ENCODE peak calls at places on chromosomes 16 and 17, in four cellular contexts. One of them, this sample, is unnamed.

GRCh38 chr17:73474370-73474988 is 162.7 kb upstream of the CDC42EP4 start:
- DNase-seq in stomach: peak; percentile 79
- DNase-seq in esophagus muscularis mucosa: no peak
- DNase-seq in testis: peak; percentile 92
- DNase-seq in this sample: peak; percentile 9

GRCh38 chr16:56344518-56345405 is 80.6 kb downstream of the AMFR start:
- DNase-seq in stomach: no peak
- DNase-seq in esophagus muscularis mucosa: no peak
- DNase-seq in testis: no peak
- DNase-seq in this sample: no peak

GRCh38 chr16:72172105-72173034 is at the start of gene PMFBP1:
- DNase-seq in stomach: no peak
- DNase-seq in esophagus muscularis mucosa: no peak
- DNase-seq in testis: peak; percentile 35
- DNase-seq in this sample: no peak

GRCh38 chr16:88926374-88926990 is 50.5 kb downstream of the CBFA2T3 start:
- DNase-seq in stomach: no peak
- DNase-seq in esophagus muscularis mucosa: no peak
- DNase-seq in testis: no peak
- DNase-seq in this sample: no peak

GRCh38 chr17:30379303-30380105 is 777 bp downstream of the CPD start:
- DNase-seq in stomach: peak; percentile 34
- DNase-seq in esophagus muscularis mucosa: no peak
- DNase-seq in testis: no peak
- DNase-seq in this sample: peak; percentile 20

GRCh38 chr16:68915561-68915960 is 72.2 kb downstream of the TANGO6 start:
- DNase-seq in stomach: no peak
- DNase-seq in esophagus muscularis mucosa: no peak
- DNase-seq in testis: no peak
- DNase-seq in this sample: no peak

GRCh38 chr17:61487161-61487654 is 35.0 kb downstream of the TBX4 start:
- DNase-seq in stomach: peak; percentile 20
- DNase-seq in esophagus muscularis mucosa: no peak
- DNase-seq in testis: no peak
- DNase-seq in this sample: no peak

GRCh38 chr17:21113106-21113690 is 13.6 kb upstream of the DHRS7B start:
- DNase-seq in stomach: no peak
- DNase-seq in esophagus muscularis mucosa: no peak
- DNase-seq in testis: no peak
- DNase-seq in this sample: no peak

GRCh38 chr16:88783391-88784073 is 1.5 kb downstream of the PIEZO1 start:
- DNase-seq in stomach: peak; percentile 54
- DNase-seq in esophagus muscularis mucosa: no peak
- DNase-seq in testis: no peak
- DNase-seq in this sample: peak; percentile 65

GRCh38 chr16:76371441-76371840 is 94.2 kb downstream of the CNTNAP4 start:
- DNase-seq in stomach: no peak
- DNase-seq in esophagus muscularis mucosa: no peak
- DNase-seq in testis: no peak
- DNase-seq in this sample: no peak

GRCh38 chr17:14545156-14545906 is 244.4 kb downstream of the HS3ST3B1 start:
- DNase-seq in stomach: no peak
- DNase-seq in esophagus muscularis mucosa: no peak
- DNase-seq in testis: no peak
- DNase-seq in this sample: no peak

GRCh38 chr16:878071-878784 is 77.7 kb upstream of the GNG13 start:
- DNase-seq in stomach: no peak
- DNase-seq in esophagus muscularis mucosa: no peak
- DNase-seq in testis: no peak
- DNase-seq in this sample: no peak
- H3K27ac ChIP-seq in stomach: no peak overlapping the region
- H3K27ac ChIP-seq in esophagus muscularis mucosa: no peak overlapping the region
- H3K27ac ChIP-seq in testis: no peak overlapping the region
- H3K27ac ChIP-seq in this sample: no peak overlapping the region

DNA sequence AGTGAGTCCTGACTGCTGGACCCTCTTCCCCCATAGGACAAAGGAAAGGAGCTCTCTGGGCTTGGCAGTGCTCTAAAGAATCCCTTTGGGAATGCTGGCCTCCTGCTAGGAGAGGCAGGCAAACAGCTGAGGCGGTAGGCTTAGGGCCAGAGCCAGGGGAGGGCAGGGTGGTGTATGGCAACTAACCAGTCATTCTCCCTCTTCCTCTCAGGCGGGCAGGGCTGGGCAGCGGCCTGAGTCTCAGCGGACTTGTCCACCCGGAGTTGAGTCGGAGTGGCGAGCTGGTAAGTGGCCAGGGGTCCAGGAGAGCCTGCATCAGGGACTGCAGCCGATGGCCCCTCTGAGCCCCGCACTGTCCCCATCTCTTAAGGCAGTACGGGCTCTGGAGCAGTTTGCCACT is 4.4 kb downstream of the ACADVL start:
- DNase-seq in stomach: no peak
- DNase-seq in esophagus muscularis mucosa: no peak
- DNase-seq in testis: no peak
- DNase-seq in this sample: no peak
- TF ChIP-seq POLR2A in stomach: no peak
- TF ChIP-seq POLR2A in esophagus muscularis mucosa: no peak
- TF ChIP-seq POLR2A in testis: no peak
- TF ChIP-seq POLR2A in this sample: no peak

DNA sequence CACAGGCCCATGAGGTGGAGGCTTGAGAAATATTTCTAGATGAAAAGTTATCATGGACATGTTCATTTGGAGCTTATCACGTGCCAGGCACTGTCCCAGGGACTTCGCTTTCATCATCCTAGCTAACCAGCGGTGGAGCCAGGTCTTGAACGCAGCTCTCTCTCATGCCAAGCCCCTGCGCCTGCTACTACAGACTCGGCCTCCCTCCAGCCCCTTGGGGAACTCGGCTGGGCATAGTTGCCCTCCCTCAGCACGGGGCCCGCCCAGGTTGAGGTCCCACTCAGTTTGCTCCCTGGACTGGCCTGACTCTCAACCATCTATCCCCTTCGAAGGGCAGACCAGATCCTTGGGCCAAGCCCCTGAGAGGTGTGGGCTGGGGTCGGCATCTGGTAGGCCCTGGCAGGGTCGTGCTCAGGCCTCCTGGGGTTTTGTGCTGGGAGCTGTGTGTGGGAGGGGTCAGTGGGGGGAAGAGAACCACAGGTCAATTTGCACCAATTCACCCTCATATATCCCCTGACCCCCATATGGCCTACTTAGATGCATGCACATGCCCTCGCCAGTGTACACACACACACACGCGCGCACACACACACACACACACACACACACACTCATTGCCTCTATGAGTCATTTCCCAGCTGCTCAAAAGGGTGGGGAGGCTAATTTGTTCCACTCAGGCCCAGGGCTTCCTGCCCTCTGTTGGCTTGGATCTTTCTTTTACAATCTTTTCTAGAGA is 12.1 kb upstream of the SCN4A start:
- DNase-seq in stomach: peak; percentile 30
- DNase-seq in esophagus muscularis mucosa: no peak
- DNase-seq in testis: peak; percentile 35
- DNase-seq in this sample: no peak
- TF ChIP-seq CTCF in stomach: no peak
- TF ChIP-seq CTCF in esophagus muscularis mucosa: no peak
- TF ChIP-seq CTCF in testis: no peak
- TF ChIP-seq CTCF in this sample: no peak

GRCh38 chr16:52283581-52284375 is 263.2 kb downstream of the TOX3 start:
- DNase-seq in stomach: no peak
- DNase-seq in esophagus muscularis mucosa: no peak
- DNase-seq in testis: no peak
- DNase-seq in this sample: no peak
- H3K27ac ChIP-seq in stomach: no peak overlapping the region
- H3K27ac ChIP-seq in esophagus muscularis mucosa: no peak overlapping the region
- H3K27ac ChIP-seq in testis: no peak overlapping the region
- H3K27ac ChIP-seq in this sample: no peak overlapping the region

DNA sequence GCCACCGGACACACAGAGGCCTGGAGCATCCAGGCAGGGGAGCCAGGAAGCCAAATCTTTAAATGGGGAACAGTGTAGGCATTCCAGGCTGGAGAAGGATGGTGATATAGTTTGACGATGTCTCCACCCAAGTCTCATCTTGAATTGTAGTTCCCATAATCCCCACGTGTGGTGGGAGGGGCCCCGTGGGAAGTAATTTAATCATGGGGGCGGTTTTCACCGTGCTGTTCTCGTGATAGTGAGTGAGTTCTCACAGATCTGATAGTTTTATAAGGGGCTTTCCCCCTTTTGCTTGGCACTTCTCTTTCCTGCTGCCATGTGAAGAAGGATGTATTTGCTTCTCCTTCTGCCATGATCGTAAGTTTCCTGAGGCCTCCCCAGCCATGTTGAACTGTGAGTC is 28.8 kb downstream of the GINS3 start:
- DNase-seq in stomach: no peak
- DNase-seq in esophagus muscularis mucosa: no peak
- DNase-seq in testis: no peak
- DNase-seq in this sample: no peak
- TF ChIP-seq POLR2A in stomach: no peak
- TF ChIP-seq POLR2A in esophagus muscularis mucosa: no peak
- TF ChIP-seq POLR2A in testis: no peak
- TF ChIP-seq POLR2A in this sample: no peak

This sample was measured in prostate gland.